ENCODE peak calls at places on chromosomes 16 and 17, in four cellular contexts. One of them, this sample, is unnamed.

GRCh38 chr16:57628008-57628781 is at the start of gene ADGRG1:
- DNase-seq in cardiac muscle cell: peak
- DNase-seq in left ventricle myocardium inferior: peak
- DNase-seq in mucosa of descending colon: no peak
- DNase-seq in this sample: peak

GRCh38 chr17:29368926-29369325 is 21.2 kb upstream of the TAOK1 start:
- DNase-seq in cardiac muscle cell: peak
- DNase-seq in left ventricle myocardium inferior: peak
- DNase-seq in mucosa of descending colon: no peak
- DNase-seq in this sample: peak

GRCh38 chr17:80482555-80483308 is 6.3 kb upstream of the NPTX1 start:
- DNase-seq in cardiac muscle cell: no peak
- DNase-seq in left ventricle myocardium inferior: no peak
- DNase-seq in mucosa of descending colon: no peak
- DNase-seq in this sample: no peak

GRCh38 chr17:58325289-58325726 is 3.3 kb downstream of the TSPOAP1 start:
- DNase-seq in cardiac muscle cell: peak
- DNase-seq in left ventricle myocardium inferior: no peak
- DNase-seq in mucosa of descending colon: no peak
- DNase-seq in this sample: peak

GRCh38 chr16:15650019-15650697 is at the start of gene NDE1:
- DNase-seq in cardiac muscle cell: peak
- DNase-seq in left ventricle myocardium inferior: peak
- DNase-seq in mucosa of descending colon: peak
- DNase-seq in this sample: peak

GRCh38 chr17:42913527-42913926 is 12.9 kb downstream of the G6PC1 start:
- DNase-seq in cardiac muscle cell: no peak
- DNase-seq in left ventricle myocardium inferior: no peak
- DNase-seq in mucosa of descending colon: no peak
- DNase-seq in this sample: no peak

GRCh38 chr17:41663451-41664171 is 25.1 kb upstream of the EIF1 start:
- DNase-seq in cardiac muscle cell: no peak
- DNase-seq in left ventricle myocardium inferior: no peak
- DNase-seq in mucosa of descending colon: no peak
- DNase-seq in this sample: no peak

GRCh38 chr17:44083250-44083849 is 12.8 kb downstream of the G6PC3 start:
- DNase-seq in cardiac muscle cell: no peak
- DNase-seq in left ventricle myocardium inferior: no peak
- DNase-seq in mucosa of descending colon: no peak
- DNase-seq in this sample: no peak

GRCh38 chr17:78476973-78477372 is 98.5 kb downstream of the PGS1 start:
- DNase-seq in cardiac muscle cell: no peak
- DNase-seq in left ventricle myocardium inferior: no peak
- DNase-seq in mucosa of descending colon: no peak
- DNase-seq in this sample: no peak

GRCh38 chr17:32445497-32445896 is 1.2 kb downstream of the PSMD11 start:
- DNase-seq in cardiac muscle cell: no peak
- DNase-seq in left ventricle myocardium inferior: no peak
- DNase-seq in mucosa of descending colon: no peak
- DNase-seq in this sample: no peak

GRCh38 chr17:32445976-32446375 is 1.7 kb downstream of the PSMD11 start:
- DNase-seq in cardiac muscle cell: no peak
- DNase-seq in left ventricle myocardium inferior: no peak
- DNase-seq in mucosa of descending colon: no peak
- DNase-seq in this sample: no peak

GRCh38 chr17:32444301-32445074 is at the start of gene PSMD11:
- DNase-seq in cardiac muscle cell: peak
- DNase-seq in left ventricle myocardium inferior: peak
- DNase-seq in mucosa of descending colon: peak
- DNase-seq in this sample: peak

GRCh38 chr17:32443827-32444300 is 446 bp upstream of the PSMD11 start:
- DNase-seq in cardiac muscle cell: no peak
- DNase-seq in left ventricle myocardium inferior: no peak
- DNase-seq in mucosa of descending colon: no peak
- DNase-seq in this sample: no peak

DNA sequence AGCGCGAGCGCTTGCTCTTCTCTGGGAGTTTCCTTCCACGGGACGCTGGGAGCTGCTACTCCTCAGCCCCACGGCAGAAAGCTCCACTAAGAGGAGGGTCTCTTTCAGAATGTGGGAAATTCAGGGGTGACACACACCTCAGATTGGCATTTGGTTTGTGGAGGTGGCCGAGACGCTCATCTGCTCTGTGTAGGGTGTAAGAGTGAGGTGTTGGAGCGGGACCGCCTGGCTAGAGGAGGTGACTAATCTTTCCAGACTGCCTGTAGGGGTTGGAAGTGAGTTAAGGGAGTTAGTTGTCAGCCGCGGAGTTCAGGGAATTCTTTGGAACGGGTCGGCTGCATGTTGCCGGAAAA is 741 bp downstream of the PSMD11 start:
- DNase-seq in cardiac muscle cell: peak
- DNase-seq in left ventricle myocardium inferior: no peak
- DNase-seq in mucosa of descending colon: peak
- DNase-seq in this sample: peak
- TF ChIP-seq CTCF in cardiac muscle cell: no peak
- TF ChIP-seq CTCF in left ventricle myocardium inferior: no peak
- TF ChIP-seq CTCF in mucosa of descending colon: no peak
- TF ChIP-seq CTCF in this sample: no peak

GRCh38 chr16:3115561-3115960 is 3.2 kb downstream of the ZNF205 start:
- DNase-seq in cardiac muscle cell: no peak
- DNase-seq in left ventricle myocardium inferior: no peak
- DNase-seq in mucosa of descending colon: no peak
- DNase-seq in this sample: peak
- TF ChIP-seq CTCF in cardiac muscle cell: no peak
- TF ChIP-seq CTCF in left ventricle myocardium inferior: no peak
- TF ChIP-seq CTCF in mucosa of descending colon: no peak
- TF ChIP-seq CTCF in this sample: peak

GRCh38 chr17:75720656-75721462 is at the start of gene ITGB4:
- DNase-seq in cardiac muscle cell: peak
- DNase-seq in left ventricle myocardium inferior: peak
- DNase-seq in mucosa of descending colon: peak
- DNase-seq in this sample: peak
- TF ChIP-seq CTCF in cardiac muscle cell: no peak
- TF ChIP-seq CTCF in left ventricle myocardium inferior: no peak
- TF ChIP-seq CTCF in mucosa of descending colon: no peak
- TF ChIP-seq CTCF in this sample: no peak

GRCh38 chr16:82011199-82011641 is at the start of gene SDR42E1:
- DNase-seq in cardiac muscle cell: no peak
- DNase-seq in left ventricle myocardium inferior: no peak
- DNase-seq in mucosa of descending colon: peak
- DNase-seq in this sample: peak

GRCh38 chr16:82010649-82011048 is 621 bp downstream of the SDR42E1 start:
- DNase-seq in cardiac muscle cell: no peak
- DNase-seq in left ventricle myocardium inferior: no peak
- DNase-seq in mucosa of descending colon: no peak
- DNase-seq in this sample: no peak

GRCh38 chr16:82020051-82020450 is 8.8 kb upstream of the SDR42E1 start:
- DNase-seq in cardiac muscle cell: no peak
- DNase-seq in left ventricle myocardium inferior: no peak
- DNase-seq in mucosa of descending colon: no peak
- DNase-seq in this sample: no peak

GRCh38 chr16:82016964-82017363 is 5.7 kb upstream of the SDR42E1 start:
- DNase-seq in cardiac muscle cell: no peak
- DNase-seq in left ventricle myocardium inferior: no peak
- DNase-seq in mucosa of descending colon: no peak
- DNase-seq in this sample: no peak

GRCh38 chr16:82016268-82016667 is 5.0 kb upstream of the SDR42E1 start:
- DNase-seq in cardiac muscle cell: no peak
- DNase-seq in left ventricle myocardium inferior: no peak
- DNase-seq in mucosa of descending colon: peak
- DNase-seq in this sample: peak
- TF ChIP-seq CTCF in cardiac muscle cell: peak
- TF ChIP-seq CTCF in left ventricle myocardium inferior: peak
- TF ChIP-seq CTCF in mucosa of descending colon: no peak
- TF ChIP-seq CTCF in this sample: peak